ENCODE peak calls at places on chromosomes 16 and 17, in four cellular contexts. F, G, S and Z are unnamed samples.

GRCh38 chr17:31052187-31052889 is 42.4 kb upstream of the NF1 start:
- DNase-seq in F (peak), G (no peak), S (peak), Z (no peak)

GRCh38 chr17:42345396-42346078 is 42.7 kb downstream of the STAT3 start:
- DNase-seq in F (no peak), G (no peak), S (no peak), Z (no peak)

GRCh38 chr17:69012895-69013805 is 47.6 kb downstream of the ABCA9 start:
- DNase-seq in F (no peak), G (no peak), S (peak), Z (no peak)

GRCh38 chr17:71764507-71764906 is 356.3 kb upstream of the SOX9 start:
- DNase-seq in F (no peak), G (no peak), S (peak), Z (no peak)

GRCh38 chr17:63222655-63223054 is 223.5 kb downstream of the CYB561 start:
- DNase-seq in F (no peak), G (no peak), S (peak), Z (no peak)

GRCh38 chr17:8794636-8795035 is 4.5 kb downstream of the MFSD6L start:
- DNase-seq in F (no peak), G (no peak), S (no peak), Z (no peak)

GRCh38 chr17:266701-267656 is 85.5 kb upstream of the DOC2B start:
- DNase-seq in F (peak), G (no peak), S (no peak), Z (peak)

GRCh38 chr16:89784409-89784808 is 32.0 kb downstream of the FANCA start:
- DNase-seq in F (no peak), G (no peak), S (no peak), Z (no peak)